ENCODE peak calls at places on chromosomes 3 and 15, in seven cellular contexts. C, Z, K, G, P, H and F are unnamed samples.

GRCh38 chr15:80494311-80494710 is 90.1 kb downstream of the ARNT2 start:
- DNase-seq in H (no peak), C (peak; percentile 78), Z (no peak), G (no peak), P (peak; percentile 43), K (peak; percentile 26), F (peak; percentile 75)

GRCh38 chr15:43209059-43209824 is 11.6 kb downstream of the EPB42 start:
- DNase-seq in P (no peak), K (peak; percentile 54), Z (peak; percentile 54), H (no peak), G (no peak), C (peak; percentile 91), F (no peak)

GRCh38 chr3:173891272-173892100 is 493.9 kb downstream of the NLGN1 start:
- DNase-seq in Z (no peak), K (peak; percentile 61), H (no peak), P (no peak), G (no peak), C (no peak), F (no peak)

GRCh38 chr3:128328546-128329458 is 137.9 kb downstream of the DNAJB8 start:
- DNase-seq in H (no peak), G (no peak), C (peak; percentile 20), P (no peak), K (no peak), Z (no peak), F (no peak)

GRCh38 chr3:49868951-49869454 is 703 bp downstream of the CAMKV start:
- DNase-seq in C (peak; percentile 78), H (no peak), K (no peak), P (no peak), G (no peak), Z (no peak), F (no peak)

GRCh38 chr15:83869329-83869728 is 215.4 kb downstream of the ADAMTSL3 start:
- DNase-seq in Z (peak; percentile 47), H (no peak), K (no peak), C (no peak), G (no peak), P (no peak), F (no peak)

GRCh38 chr15:68268405-68268804 is 9.1 kb upstream of the FEM1B start:
- DNase-seq in H (no peak), Z (no peak), G (no peak), P (no peak), K (peak; percentile 92), C (no peak), F (no peak)

GRCh38 chr15:31135523-31135922 is 34.0 kb upstream of the TRPM1 start:
- DNase-seq in P (no peak), K (no peak), Z (no peak), H (no peak), C (no peak), G (no peak), F (no peak)

GRCh38 chr15:99580061-99580460 is 14.3 kb downstream of the MEF2A start:
- DNase-seq in P (no peak), H (no peak), K (no peak), Z (no peak), G (no peak), C (no peak), F (no peak)

GRCh38 chr15:87753539-87753938 is 503.0 kb downstream of the NTRK3 start:
- DNase-seq in P (no peak), G (no peak), H (no peak), Z (no peak), C (peak; percentile 65), K (no peak), F (no peak)

DNA sequence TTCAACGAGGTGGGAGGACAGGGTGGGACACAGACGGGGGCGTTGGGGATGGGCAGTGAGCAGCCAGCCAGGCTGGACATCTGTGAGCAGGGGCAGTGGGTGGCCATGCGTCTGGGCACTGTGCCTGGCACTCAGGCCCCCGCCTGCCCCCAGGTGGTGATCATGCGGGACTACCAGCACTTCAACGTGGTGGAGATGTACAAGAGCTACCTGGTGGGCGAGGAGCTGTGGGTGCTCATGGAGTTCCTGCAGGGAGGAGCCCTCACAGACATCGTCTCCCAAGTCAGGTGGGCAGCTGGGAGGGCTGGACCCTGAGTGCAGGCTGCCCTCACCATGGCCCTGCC is 10.2 kb downstream of the ANKRD63 start:
- DNase-seq in K (no peak), Z (no peak), G (no peak), P (no peak), C (no peak), H (no peak), F (no peak)
- TF ChIP-seq CTCF in K (peak; percentile 31), Z (no peak), G (peak; percentile 33), P (peak; percentile 52), C (peak; percentile 56), H (no peak), F (peak; percentile 33)

GRCh38 chr15:45641374-45641778 is 6.5 kb downstream of the SQOR start:
- DNase-seq in H (peak; percentile 76), P (peak; percentile 80), Z (no peak), K (peak; percentile 98), G (no peak), C (no peak), F (no peak)
- TF ChIP-seq CTCF in H (no peak), P (peak; percentile 14), Z (peak; percentile 6), K (peak; percentile 13), G (no peak), C (no peak), F (no peak)

DNA sequence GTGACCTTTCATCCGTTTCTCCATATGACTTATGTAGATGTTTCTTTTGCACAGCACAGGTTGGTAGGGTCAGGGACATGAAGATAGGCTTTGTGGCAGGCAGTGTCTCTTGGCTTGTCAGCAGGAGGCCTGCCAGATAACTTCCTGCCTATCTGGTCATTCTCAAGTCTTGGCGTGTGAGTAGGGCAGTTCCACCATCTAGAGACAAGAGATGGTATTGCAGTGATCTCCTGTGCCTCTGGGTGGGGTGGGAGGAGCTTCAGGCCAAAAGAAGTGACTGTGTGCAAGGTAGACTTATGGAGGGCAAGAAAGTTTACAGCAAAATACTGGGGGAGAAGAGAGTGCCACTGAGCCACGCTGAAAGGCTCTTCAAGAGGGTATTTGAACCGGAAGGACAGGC is 11.0 kb downstream of the TEX264 start:
- DNase-seq in H (peak; percentile 64), K (peak; percentile 93), P (peak; percentile 87), C (peak; percentile 93), Z (peak; percentile 81), G (no peak), F (peak; percentile 67)
- TF ChIP-seq CTCF in H (peak; percentile 82), K (peak; percentile 92), P (peak; percentile 90), C (peak; percentile 88), Z (peak; percentile 84), G (peak; percentile 66), F (peak; percentile 84)

GRCh38 chr15:50315814-50316630 is 39.0 kb downstream of the GABPB1 start:
- DNase-seq in K (peak; percentile 62), H (peak; percentile 12), Z (peak; percentile 45), C (no peak), P (no peak), G (no peak), F (peak; percentile 42)
- TF ChIP-seq CTCF in K (peak; percentile 54), H (peak; percentile 57), Z (peak; percentile 60), C (peak; percentile 89), P (peak; percentile 35), G (peak; percentile 84), F (peak; percentile 26)

DNA sequence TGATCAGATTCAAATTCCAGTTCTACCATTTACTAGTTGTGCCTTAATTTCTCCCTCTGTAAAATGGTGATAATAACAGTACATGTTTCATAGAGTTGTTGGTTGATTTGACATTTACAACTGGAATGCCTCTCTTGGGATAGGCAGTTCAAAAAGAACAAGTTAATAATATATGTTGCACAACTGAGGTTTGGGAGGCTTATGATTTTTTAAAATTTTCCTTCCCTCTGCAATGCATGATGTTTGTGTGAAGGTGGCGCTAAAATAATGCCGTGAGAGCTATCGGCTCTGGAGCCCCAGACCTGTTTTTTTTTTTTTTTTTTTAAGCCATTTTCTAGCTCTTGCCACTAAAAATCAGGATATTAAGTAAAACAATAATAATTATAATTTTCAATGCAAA is 18.6 kb downstream of the DNAJB11 start:
- DNase-seq in H (no peak), P (no peak), C (no peak), Z (peak; percentile 31), G (no peak), K (peak; percentile 70), F (no peak)
- TF ChIP-seq CTCF in H (no peak), P (peak; percentile 55), C (peak; percentile 73), Z (peak; percentile 44), G (peak; percentile 53), K (peak; percentile 44), F (peak; percentile 36)

GRCh38 chr15:39628131-39628482 is 47.2 kb downstream of the THBS1 start:
- DNase-seq in C (peak; percentile 57), G (no peak), P (no peak), Z (peak; percentile 59), H (no peak), K (no peak), F (no peak)
- TF ChIP-seq CTCF in C (peak; percentile 79), G (peak; percentile 36), P (peak; percentile 47), Z (peak; percentile 39), H (peak; percentile 22), K (no peak), F (peak; percentile 29)

DNA sequence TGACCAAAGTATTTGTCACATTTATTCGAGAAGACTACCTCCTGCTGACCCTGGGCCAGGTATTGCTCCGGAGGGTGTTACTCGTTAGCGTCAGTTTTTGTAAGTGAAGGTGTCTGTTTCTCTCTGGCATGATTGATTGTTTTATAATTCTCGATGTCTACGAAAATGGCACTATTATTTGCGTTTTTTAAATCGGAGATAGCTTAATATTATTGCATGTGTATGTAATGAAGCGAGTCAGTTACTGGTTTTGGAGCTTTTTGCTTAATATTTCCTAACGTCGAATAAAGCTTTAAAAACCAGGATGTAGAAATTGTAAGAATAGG is 439 bp downstream of the DZIP3 start:
- DNase-seq in P (no peak), Z (no peak), H (no peak), K (no peak), G (no peak), C (no peak), F (no peak)
- TF ChIP-seq CTCF in P (no peak), Z (no peak), H (no peak), K (peak; percentile 6), G (no peak), C (no peak), F (no peak)

DNA sequence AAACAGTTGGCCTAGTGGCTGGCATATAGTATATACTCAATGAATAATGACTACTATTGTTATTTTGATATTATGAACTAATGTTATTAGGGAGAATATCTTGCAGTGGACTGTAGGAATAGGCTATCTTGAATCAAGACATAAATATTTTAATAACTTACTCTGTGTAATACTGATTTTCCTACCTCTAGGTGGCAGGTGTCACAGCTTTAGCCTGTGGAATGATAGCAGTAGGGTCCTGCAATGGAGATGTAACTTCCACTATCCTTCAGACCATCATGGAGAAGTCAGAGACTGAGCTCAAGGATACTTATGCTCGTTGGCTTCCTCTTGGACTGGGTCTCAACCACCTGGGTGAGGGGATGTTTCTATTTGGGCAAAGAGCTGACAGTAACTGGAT is 6.5 kb downstream of the PSMD2 start:
- DNase-seq in C (no peak), H (no peak), P (no peak), Z (no peak), G (no peak), K (peak; percentile 29), F (no peak)
- TF ChIP-seq CTCF in C (peak; percentile 67), H (peak; percentile 11), P (peak; percentile 51), Z (peak; percentile 28), G (peak; percentile 50), K (peak; percentile 54), F (peak; percentile 58)